ENCODE peak calls at places on chromosome 21, in four cellular contexts. D is iPS DF 6.9, F is aorta, Z is ovary. O is an unnamed sample.

GRCh38 chr21:36097427-36098230 is 27.8 kb downstream of the CBR1 start:
- DNase-seq in D (no peak), F (no peak), Z (no peak), O (peak; percentile 19)

GRCh38 chr21:35227774-35228173 is 178.7 kb upstream of the RUNX1 start:
- DNase-seq in D (no peak), F (no peak), Z (no peak), O (no peak)

GRCh38 chr21:31343680-31344480 is at the start of gene TIAM1:
- DNase-seq in D (peak; percentile 29), F (no peak), Z (no peak), O (peak; percentile 73)

GRCh38 chr21:39094087-39094785 is 89.0 kb downstream of the PSMG1 start:
- DNase-seq in D (no peak), F (no peak), Z (no peak), O (no peak)

GRCh38 chr21:36661511-36662309 is 37.2 kb upstream of the SIM2 start:
- DNase-seq in D (no peak), F (no peak), Z (no peak), O (peak; percentile 61)

GRCh38 chr21:37484535-37485474 is 118.2 kb downstream of the DYRK1A start:
- DNase-seq in D (no peak), F (no peak), Z (no peak), O (no peak)

GRCh38 chr21:42250422-42251403 is 31.8 kb downstream of the ABCG1 start:
- DNase-seq in D (no peak), F (no peak), Z (no peak), O (peak; percentile 90)

GRCh38 chr21:36691539-36692124 is 7.3 kb upstream of the SIM2 start:
- DNase-seq in D (no peak), F (no peak), Z (no peak), O (no peak)

GRCh38 chr21:39630191-39630591 is 17.5 kb downstream of the B3GALT5 start:
- DNase-seq in D (no peak), F (no peak), Z (no peak), O (peak; percentile 67)

GRCh38 chr21:35337573-35337972 is 288.5 kb upstream of the RUNX1 start:
- DNase-seq in D (no peak), F (no peak), Z (no peak), O (no peak)

GRCh38 chr21:36193200-36193599 is 36.6 kb downstream of the DOP1B start:
- DNase-seq in D (no peak), F (no peak), Z (no peak), O (no peak)

GRCh38 chr21:31220567-31220966 is 123.5 kb downstream of the TIAM1 start:
- DNase-seq in D (no peak), F (no peak), Z (no peak), O (no peak)

GRCh38 chr21:18449586-18449985 is 46.0 kb upstream of the TMPRSS15 start:
- DNase-seq in D (no peak), F (no peak), Z (no peak), O (no peak)

GRCh38 chr21:35606578-35606977 is 453.7 kb downstream of the SETD4 start:
- DNase-seq in D (no peak), F (no peak), Z (no peak), O (no peak)

GRCh38 chr21:39022901-39023693 is 160.2 kb downstream of the PSMG1 start:
- DNase-seq in D (no peak), F (peak; percentile 94), Z (peak; percentile 73), O (no peak)

DNA sequence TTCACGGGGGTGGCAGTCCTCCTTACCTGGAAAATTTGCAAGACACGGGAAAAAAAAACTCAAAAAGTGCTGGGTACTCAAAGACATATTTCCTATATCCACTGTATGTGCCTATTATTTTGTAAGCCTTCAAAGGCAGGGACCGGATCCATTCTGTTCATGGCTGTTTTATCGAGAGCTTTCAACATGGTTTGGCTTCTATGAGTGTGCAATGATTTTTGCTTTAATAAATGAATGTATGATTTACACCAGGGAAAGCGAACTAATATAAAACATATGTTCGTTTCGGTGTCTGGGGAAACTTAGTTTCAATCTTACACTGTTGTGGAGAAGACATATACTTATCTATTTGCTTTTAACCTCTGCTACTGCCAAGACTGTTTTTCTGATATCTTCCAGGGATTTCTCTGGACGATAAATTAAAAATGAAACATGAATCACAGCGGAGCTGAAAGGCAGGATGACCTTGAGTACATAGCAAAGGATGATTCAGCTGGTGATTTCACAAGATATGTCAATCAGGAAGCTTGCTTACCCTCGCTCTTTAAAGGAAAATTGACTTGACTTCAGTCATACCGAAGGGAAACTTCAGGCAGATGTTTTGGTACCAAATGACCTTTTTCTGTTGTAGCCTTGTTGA is 14.7 kb upstream of the CYYR1 start:
- DNase-seq in D (no peak), F (no peak), Z (no peak), O (no peak)
- H3K9me3 ChIP-seq in D (no peaks in the 10 kb centered on the region), F (no peaks in the 10 kb centered on the region), Z (no peaks in the 10 kb centered on the region), O (no peaks in the 10 kb centered on the region)

DNA sequence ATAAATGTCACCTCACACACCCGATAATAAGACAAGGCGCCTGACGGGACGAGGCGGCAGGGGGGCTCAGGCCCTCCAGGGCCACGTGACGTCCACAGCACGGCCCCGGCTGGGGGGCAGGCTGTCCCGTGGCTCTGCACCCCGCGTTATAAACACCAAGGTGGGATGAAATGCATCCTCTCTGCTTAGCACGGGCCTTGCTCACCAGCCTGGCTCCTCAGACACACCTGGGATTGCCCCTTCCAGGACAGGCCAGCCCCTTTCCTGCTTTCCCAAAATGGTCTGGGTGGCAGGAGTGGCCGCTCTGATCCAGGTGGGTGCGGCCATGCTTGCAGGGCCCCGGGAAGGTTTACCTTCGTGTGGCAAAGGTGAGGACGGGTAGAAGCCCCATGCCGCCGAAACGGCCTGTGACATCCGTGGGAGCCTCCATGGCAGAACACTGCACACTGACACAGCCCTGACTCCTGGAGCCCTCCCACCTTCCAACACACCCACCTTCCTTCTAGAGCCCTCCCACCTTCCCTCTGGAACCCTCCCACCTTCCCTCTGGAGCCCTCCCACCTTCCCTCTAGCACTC is 35.9 kb downstream of the SLC19A1 start:
- DNase-seq in D (no peak), F (peak; percentile 71), Z (peak; percentile 14), O (no peak)
- H3K27me3 ChIP-seq in D (no peaks in the 10 kb centered on the region), F (no peaks in the 10 kb centered on the region), Z (no peaks in the 10 kb centered on the region), O (no peaks in the 10 kb centered on the region)

GRCh38 chr21:17435565-17436543 is 77.0 kb upstream of the CXADR start:
- DNase-seq in D (no peak), F (no peak), Z (no peak), O (no peak)
- H3K4me1 ChIP-seq in D (no peaks in the 10 kb centered on the region), F (peaks cover 2% of the 10 kb centered on the region), Z (peaks cover 2% of the 10 kb centered on the region), O (no peaks in the 10 kb centered on the region)

DNA sequence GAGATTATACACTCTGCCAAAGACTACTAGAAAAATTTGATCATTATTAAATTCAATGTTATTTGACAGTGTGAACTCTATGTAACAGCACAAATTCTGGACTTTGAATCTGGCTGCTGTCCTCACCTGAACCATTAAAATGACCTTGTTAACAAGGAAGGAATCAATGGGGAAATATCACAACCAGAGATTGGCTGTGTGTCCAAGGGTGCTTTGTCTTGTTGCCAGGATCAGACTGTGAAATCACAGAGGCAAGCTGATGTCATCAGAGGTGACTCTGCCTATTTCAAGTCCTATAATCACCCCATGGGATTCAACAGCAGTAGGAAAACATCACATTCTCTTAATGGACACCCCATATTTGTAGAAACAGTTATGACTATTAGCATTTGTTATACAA is 46.8 kb downstream of the ADAMTS5 start:
- DNase-seq in D (no peak), F (no peak), Z (no peak), O (no peak)
- H3K9me3 ChIP-seq in D (no peaks in the 10 kb centered on the region), F (no peaks in the 10 kb centered on the region), Z (no peaks in the 10 kb centered on the region), O (no peaks in the 10 kb centered on the region)

GRCh38 chr21:26777166-26777565 is 68.0 kb downstream of the ADAMTS1 start:
- DNase-seq in D (no peak), F (no peak), Z (no peak), O (no peak)
- H3K27me3 ChIP-seq in D (no peaks in the 10 kb centered on the region), F (no peaks in the 10 kb centered on the region), Z (no peaks in the 10 kb centered on the region), O (no peaks in the 10 kb centered on the region)

GRCh38 chr21:44870748-44871495 is 2.6 kb downstream of the PTTG1IP start:
- DNase-seq in D (no peak), F (peak; percentile 80), Z (no peak), O (no peak)

GRCh38 chr21:44873356-44874239 is at the start of gene PTTG1IP:
- DNase-seq in D (peak; percentile 93), F (peak; percentile 100), Z (peak; percentile 98), O (peak; percentile 99)

GRCh38 chr21:44871576-44872265 is 1.8 kb downstream of the PTTG1IP start:
- DNase-seq in D (no peak), F (peak; percentile 81), Z (peak; percentile 54), O (peak; percentile 80)

GRCh38 chr21:44872568-44873355 is 728 bp downstream of the PTTG1IP start:
- DNase-seq in D (no peak), F (peak; percentile 83), Z (peak; percentile 41), O (peak; percentile 34)

GRCh38 chr21:44872266-44872567 is 1.3 kb downstream of the PTTG1IP start:
- DNase-seq in D (no peak), F (no peak), Z (no peak), O (no peak)
- H3K4me1 ChIP-seq in D (peaks cover 3% of the 10 kb centered on the region), F (peaks cover 4% of the 10 kb centered on the region), Z (peaks cover 17% of the 10 kb centered on the region), O (peaks cover 71% of the 10 kb centered on the region)

GRCh38 chr21:15240846-15241245 is 176.0 kb upstream of the NRIP1 start:
- DNase-seq in D (no peak), F (no peak), Z (no peak), O (no peak)
- H3K9me3 ChIP-seq in D (no peaks in the 10 kb centered on the region), F (no peaks in the 10 kb centered on the region), Z (no peaks in the 10 kb centered on the region), O (no peaks in the 10 kb centered on the region)

GRCh38 chr21:41164981-41165650 is 2.8 kb upstream of the BACE2 start:
- DNase-seq in D (no peak), F (no peak), Z (peak; percentile 40), O (no peak)

GRCh38 chr21:41167348-41168342 is at the start of gene BACE2:
- DNase-seq in D (no peak), F (peak; percentile 94), Z (peak; percentile 76), O (peak; percentile 55)

GRCh38 chr21:41169258-41169576 is 1.3 kb downstream of the BACE2 start:
- DNase-seq in D (no peak), F (no peak), Z (no peak), O (no peak)

GRCh38 chr21:41168391-41169257 is 664 bp downstream of the BACE2 start:
- DNase-seq in D (no peak), F (peak; percentile 88), Z (peak; percentile 64), O (no peak)

DNA sequence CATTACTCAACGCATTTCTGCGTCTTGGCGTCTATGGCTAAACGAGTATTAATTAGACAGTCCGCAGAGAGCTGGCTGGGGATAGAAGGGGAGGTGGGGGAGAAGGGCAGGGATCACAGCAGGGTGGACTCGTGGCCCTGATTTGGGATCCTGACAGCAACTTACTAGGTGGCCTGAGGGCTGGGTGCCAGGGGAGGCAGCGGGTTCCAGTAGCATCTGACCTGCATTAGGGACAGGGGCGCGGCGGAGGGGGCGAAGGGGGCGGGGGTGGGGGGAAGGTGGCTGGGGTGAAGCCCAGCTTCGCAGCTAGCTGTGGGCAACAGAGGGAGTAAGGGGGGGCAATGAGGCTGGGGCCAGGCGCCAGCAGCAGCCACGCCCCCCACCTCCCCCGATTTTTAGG is 1.0 kb upstream of the BACE2 start:
- DNase-seq in D (no peak), F (peak; percentile 80), Z (peak; percentile 47), O (no peak)
- H3K27me3 ChIP-seq in D (peaks cover 6% of the 10 kb centered on the region), F (no peaks in the 10 kb centered on the region), Z (no peaks in the 10 kb centered on the region), O (peaks cover 34% of the 10 kb centered on the region)

DNA sequence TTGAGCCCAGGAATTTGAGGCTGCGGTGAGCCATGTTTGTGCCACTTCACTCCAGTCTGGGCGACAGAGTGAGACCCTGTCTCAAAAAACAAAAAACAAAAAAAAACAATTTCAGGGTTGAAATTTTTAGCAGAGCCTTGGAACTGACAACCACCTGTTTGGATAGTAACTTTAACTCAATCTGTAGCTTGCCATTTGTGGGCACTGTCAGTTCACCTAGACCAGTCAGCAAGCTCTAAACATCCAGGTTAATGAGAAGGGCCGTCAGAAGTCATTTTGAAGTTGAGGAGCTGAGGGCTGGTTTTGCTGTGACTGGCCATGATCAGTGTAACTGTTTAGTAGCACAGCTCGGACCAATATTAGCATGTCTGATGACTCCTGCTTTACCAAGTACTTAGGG is 8.4 kb downstream of the TRAPPC10 start:
- DNase-seq in D (no peak), F (no peak), Z (no peak), O (no peak)
- H3K4me1 ChIP-seq in D (peaks cover 3% of the 10 kb centered on the region), F (peaks cover 2% of the 10 kb centered on the region), Z (peaks cover 5% of the 10 kb centered on the region), O (peaks cover 6% of the 10 kb centered on the region)

O was measured in SJSA1.